ENCODE peak calls at places on chromosome 5, in ten cellular contexts. One of them, this sample, is unnamed.

GRCh38 chr5:88140396-88140862 is 128.2 kb downstream of the TMEM161B start:
- DNase-seq in CD8-positive, alpha-beta memory T cell: no peak
- DNase-seq in prostate gland: peak; percentile 37
- DNase-seq in cardiac muscle cell: no peak
- DNase-seq in tibial nerve: no peak
- DNase-seq in H7: peak; percentile 74
- DNase-seq in endodermal cell: peak; percentile 92
- DNase-seq in SJCRH30: no peak
- DNase-seq in uterus: peak; percentile 40
- DNase-seq in naive thymus-derived CD4-positive, alpha-beta T cell: no peak
- DNase-seq in this sample: no peak

GRCh38 chr5:76983468-76983867 is 30.6 kb downstream of the CRHBP start:
- DNase-seq in CD8-positive, alpha-beta memory T cell: no peak
- DNase-seq in prostate gland: no peak
- DNase-seq in cardiac muscle cell: peak; percentile 64
- DNase-seq in tibial nerve: no peak
- DNase-seq in H7: no peak
- DNase-seq in endodermal cell: no peak
- DNase-seq in SJCRH30: no peak
- DNase-seq in uterus: no peak
- DNase-seq in naive thymus-derived CD4-positive, alpha-beta T cell: no peak
- DNase-seq in this sample: no peak

GRCh38 chr5:126965061-126965475 is 65.3 kb downstream of the MARCHF3 start:
- DNase-seq in CD8-positive, alpha-beta memory T cell: no peak
- DNase-seq in prostate gland: no peak
- DNase-seq in cardiac muscle cell: peak; percentile 90
- DNase-seq in tibial nerve: no peak
- DNase-seq in H7: no peak
- DNase-seq in endodermal cell: no peak
- DNase-seq in SJCRH30: no peak
- DNase-seq in uterus: no peak
- DNase-seq in naive thymus-derived CD4-positive, alpha-beta T cell: no peak
- DNase-seq in this sample: no peak

GRCh38 chr5:81768960-81769452 is 18.1 kb upstream of the SSBP2 start:
- DNase-seq in CD8-positive, alpha-beta memory T cell: no peak
- DNase-seq in prostate gland: no peak
- DNase-seq in cardiac muscle cell: peak; percentile 73
- DNase-seq in tibial nerve: no peak
- DNase-seq in H7: no peak
- DNase-seq in endodermal cell: no peak
- DNase-seq in SJCRH30: no peak
- DNase-seq in uterus: no peak
- DNase-seq in naive thymus-derived CD4-positive, alpha-beta T cell: no peak
- DNase-seq in this sample: no peak

GRCh38 chr5:98631311-98632054 is 142.0 kb upstream of the RGMB start:
- DNase-seq in CD8-positive, alpha-beta memory T cell: no peak
- DNase-seq in prostate gland: no peak
- DNase-seq in cardiac muscle cell: peak; percentile 20
- DNase-seq in tibial nerve: no peak
- DNase-seq in H7: no peak
- DNase-seq in endodermal cell: no peak
- DNase-seq in SJCRH30: no peak
- DNase-seq in uterus: no peak
- DNase-seq in naive thymus-derived CD4-positive, alpha-beta T cell: no peak
- DNase-seq in this sample: no peak

GRCh38 chr5:119270121-119270565 is 85.7 kb upstream of the TNFAIP8 start:
- DNase-seq in CD8-positive, alpha-beta memory T cell: no peak
- DNase-seq in prostate gland: no peak
- DNase-seq in cardiac muscle cell: no peak
- DNase-seq in tibial nerve: no peak
- DNase-seq in H7: no peak
- DNase-seq in endodermal cell: no peak
- DNase-seq in SJCRH30: no peak
- DNase-seq in uterus: no peak
- DNase-seq in naive thymus-derived CD4-positive, alpha-beta T cell: no peak
- DNase-seq in this sample: no peak

GRCh38 chr5:139062910-139063663 is 135.1 kb downstream of the SIL1 start:
- DNase-seq in CD8-positive, alpha-beta memory T cell: no peak
- DNase-seq in prostate gland: no peak
- DNase-seq in cardiac muscle cell: no peak
- DNase-seq in tibial nerve: no peak
- DNase-seq in H7: no peak
- DNase-seq in endodermal cell: peak; percentile 23
- DNase-seq in SJCRH30: no peak
- DNase-seq in uterus: no peak
- DNase-seq in naive thymus-derived CD4-positive, alpha-beta T cell: no peak
- DNase-seq in this sample: no peak

GRCh38 chr5:175288048-175288621 is 155.8 kb downstream of the DRD1 start:
- DNase-seq in CD8-positive, alpha-beta memory T cell: no peak
- DNase-seq in prostate gland: no peak
- DNase-seq in cardiac muscle cell: peak; percentile 8
- DNase-seq in tibial nerve: no peak
- DNase-seq in H7: no peak
- DNase-seq in endodermal cell: no peak
- DNase-seq in SJCRH30: peak; percentile 60
- DNase-seq in uterus: no peak
- DNase-seq in naive thymus-derived CD4-positive, alpha-beta T cell: no peak
- DNase-seq in this sample: no peak

GRCh38 chr5:5826911-5827310 is 404.4 kb downstream of the ICE1 start:
- DNase-seq in CD8-positive, alpha-beta memory T cell: no peak
- DNase-seq in prostate gland: no peak
- DNase-seq in cardiac muscle cell: no peak
- DNase-seq in tibial nerve: no peak
- DNase-seq in H7: no peak
- DNase-seq in endodermal cell: no peak
- DNase-seq in SJCRH30: no peak
- DNase-seq in uterus: no peak
- DNase-seq in naive thymus-derived CD4-positive, alpha-beta T cell: no peak
- DNase-seq in this sample: no peak

GRCh38 chr5:174047472-174047871 is 2.0 kb downstream of the NSG2 start:
- DNase-seq in CD8-positive, alpha-beta memory T cell: no peak
- DNase-seq in prostate gland: no peak
- DNase-seq in cardiac muscle cell: no peak
- DNase-seq in tibial nerve: no peak
- DNase-seq in H7: no peak
- DNase-seq in endodermal cell: no peak
- DNase-seq in SJCRH30: no peak
- DNase-seq in uterus: no peak
- DNase-seq in naive thymus-derived CD4-positive, alpha-beta T cell: no peak
- DNase-seq in this sample: no peak

GRCh38 chr5:90437663-90438062 is 28.1 kb upstream of the CETN3 start:
- DNase-seq in CD8-positive, alpha-beta memory T cell: no peak
- DNase-seq in prostate gland: no peak
- DNase-seq in cardiac muscle cell: no peak
- DNase-seq in tibial nerve: no peak
- DNase-seq in H7: no peak
- DNase-seq in endodermal cell: no peak
- DNase-seq in SJCRH30: no peak
- DNase-seq in uterus: no peak
- DNase-seq in naive thymus-derived CD4-positive, alpha-beta T cell: no peak
- DNase-seq in this sample: no peak

GRCh38 chr5:176611435-176611834 is 1.5 kb upstream of the GPRIN1 start:
- DNase-seq in CD8-positive, alpha-beta memory T cell: peak; percentile 46
- DNase-seq in prostate gland: peak; percentile 54
- DNase-seq in cardiac muscle cell: peak; percentile 92
- DNase-seq in tibial nerve: peak; percentile 68
- DNase-seq in H7: peak; percentile 80
- DNase-seq in endodermal cell: peak; percentile 93
- DNase-seq in SJCRH30: peak; percentile 79
- DNase-seq in uterus: peak; percentile 55
- DNase-seq in naive thymus-derived CD4-positive, alpha-beta T cell: peak; percentile 47
- DNase-seq in this sample: peak; percentile 55

GRCh38 chr5:157273131-157273556 is 7.2 kb downstream of the CYFIP2 start:
- DNase-seq in CD8-positive, alpha-beta memory T cell: no peak
- DNase-seq in prostate gland: no peak
- DNase-seq in cardiac muscle cell: no peak
- DNase-seq in tibial nerve: no peak
- DNase-seq in H7: no peak
- DNase-seq in endodermal cell: no peak
- DNase-seq in SJCRH30: no peak
- DNase-seq in uterus: no peak
- DNase-seq in naive thymus-derived CD4-positive, alpha-beta T cell: no peak
- DNase-seq in this sample: peak; percentile 87

GRCh38 chr5:13503017-13503416 is 441.5 kb downstream of the DNAH5 start:
- DNase-seq in CD8-positive, alpha-beta memory T cell: no peak
- DNase-seq in prostate gland: no peak
- DNase-seq in cardiac muscle cell: no peak
- DNase-seq in tibial nerve: no peak
- DNase-seq in H7: no peak
- DNase-seq in endodermal cell: no peak
- DNase-seq in SJCRH30: no peak
- DNase-seq in uterus: no peak
- DNase-seq in naive thymus-derived CD4-positive, alpha-beta T cell: no peak
- DNase-seq in this sample: no peak

DNA sequence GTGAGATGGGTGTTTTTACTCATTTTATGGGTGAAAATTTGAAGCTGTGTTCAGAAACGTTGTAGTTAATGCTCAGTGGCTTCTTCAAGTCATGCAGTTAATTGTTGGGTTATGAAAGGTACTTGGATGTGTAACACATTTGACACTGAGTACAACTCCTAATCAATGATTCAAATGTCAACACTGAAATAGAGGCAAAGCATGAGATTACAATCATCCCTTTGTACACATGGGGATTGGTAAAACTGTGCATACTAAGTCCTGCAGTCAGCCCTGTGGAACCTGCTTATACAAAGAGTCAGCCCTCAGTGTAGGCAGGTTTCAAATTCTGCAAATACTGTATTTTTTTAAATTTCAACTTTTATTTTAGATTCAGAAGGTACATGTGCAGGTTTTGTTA is 3.3 kb downstream of the ABLIM3 start:
- DNase-seq in CD8-positive, alpha-beta memory T cell: no peak
- DNase-seq in prostate gland: no peak
- DNase-seq in cardiac muscle cell: no peak
- DNase-seq in tibial nerve: no peak
- DNase-seq in H7: no peak
- DNase-seq in endodermal cell: no peak
- DNase-seq in SJCRH30: no peak
- DNase-seq in uterus: no peak
- DNase-seq in naive thymus-derived CD4-positive, alpha-beta T cell: no peak
- DNase-seq in this sample: no peak
- H3K4me3 ChIP-seq in CD8-positive, alpha-beta memory T cell: no peak overlapping the region
- H3K4me3 ChIP-seq in prostate gland: no peak overlapping the region
- H3K4me3 ChIP-seq in cardiac muscle cell: no peak overlapping the region
- H3K4me3 ChIP-seq in tibial nerve: no peak overlapping the region
- H3K4me3 ChIP-seq in H7: no peak overlapping the region
- H3K4me3 ChIP-seq in endodermal cell: no peak overlapping the region
- H3K4me3 ChIP-seq in SJCRH30: no peak overlapping the region
- H3K4me3 ChIP-seq in uterus: no peak overlapping the region
- H3K4me3 ChIP-seq in naive thymus-derived CD4-positive, alpha-beta T cell: no peak overlapping the region
- H3K4me3 ChIP-seq in this sample: no peak overlapping the region

DNA sequence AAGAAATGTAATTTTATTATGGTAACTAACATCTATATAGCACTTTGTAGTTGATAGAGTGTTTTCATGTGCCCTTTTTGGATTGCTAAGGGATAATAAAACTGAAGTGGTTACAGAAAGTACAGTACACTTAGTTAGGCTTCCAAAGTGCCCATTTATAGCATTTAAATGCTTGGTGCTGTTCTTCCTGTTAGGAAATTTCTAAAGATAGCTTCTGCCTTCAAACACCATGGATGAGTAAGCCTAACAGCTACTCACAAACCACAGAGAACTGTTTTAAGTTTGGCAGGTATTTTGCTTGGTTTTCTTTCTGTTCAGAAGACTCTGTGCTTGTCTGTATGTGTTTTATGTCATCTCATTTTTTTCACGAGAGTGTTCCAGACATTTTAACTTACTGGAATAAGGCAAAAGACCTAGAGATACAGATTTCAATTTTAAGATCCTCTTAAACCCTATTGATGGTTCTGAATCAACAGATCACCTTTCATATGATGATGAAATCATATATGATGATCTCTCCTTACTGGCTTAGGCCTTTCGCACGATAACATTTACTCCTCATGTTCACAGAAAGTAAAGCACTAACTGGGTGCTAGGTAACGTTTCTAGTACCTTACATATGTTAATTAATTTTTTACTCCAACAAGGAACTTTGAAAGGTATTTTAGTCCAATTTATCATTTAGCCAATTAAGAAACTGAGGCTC is 4.4 kb downstream of the RIMOC1 start:
- DNase-seq in CD8-positive, alpha-beta memory T cell: no peak
- DNase-seq in prostate gland: no peak
- DNase-seq in cardiac muscle cell: peak; percentile 46
- DNase-seq in tibial nerve: no peak
- DNase-seq in H7: no peak
- DNase-seq in endodermal cell: no peak
- DNase-seq in SJCRH30: no peak
- DNase-seq in uterus: no peak
- DNase-seq in naive thymus-derived CD4-positive, alpha-beta T cell: no peak
- DNase-seq in this sample: no peak
- H3K36me3 ChIP-seq in CD8-positive, alpha-beta memory T cell: peaks cover 44% of the 10 kb centered on the region
- H3K36me3 ChIP-seq in prostate gland: no peaks in the 10 kb centered on the region
- H3K36me3 ChIP-seq in cardiac muscle cell: peaks cover 54% of the 10 kb centered on the region
- H3K36me3 ChIP-seq in tibial nerve: peaks cover 13% of the 10 kb centered on the region
- H3K36me3 ChIP-seq in H7: peaks cover 9% of the 10 kb centered on the region
- H3K36me3 ChIP-seq in endodermal cell: peaks cover 72% of the 10 kb centered on the region
- H3K36me3 ChIP-seq in SJCRH30: peaks cover 47% of the 10 kb centered on the region
- H3K36me3 ChIP-seq in uterus: no peaks in the 10 kb centered on the region
- H3K36me3 ChIP-seq in naive thymus-derived CD4-positive, alpha-beta T cell: peaks cover 43% of the 10 kb centered on the region
- H3K36me3 ChIP-seq in this sample: peaks cover 55% of the 10 kb centered on the region

GRCh38 chr5:32531885-32532520 is 53.4 kb upstream of the SUB1 start:
- DNase-seq in CD8-positive, alpha-beta memory T cell: peak; percentile 7
- DNase-seq in prostate gland: no peak
- DNase-seq in cardiac muscle cell: peak; percentile 59
- DNase-seq in tibial nerve: no peak
- DNase-seq in H7: peak; percentile 38
- DNase-seq in endodermal cell: peak; percentile 84
- DNase-seq in SJCRH30: no peak
- DNase-seq in uterus: no peak
- DNase-seq in naive thymus-derived CD4-positive, alpha-beta T cell: peak; percentile 60
- DNase-seq in this sample: peak; percentile 56
- H3K4me3 ChIP-seq in CD8-positive, alpha-beta memory T cell: peak overlapping the region; percentile 49
- H3K4me3 ChIP-seq in prostate gland: no peak overlapping the region
- H3K4me3 ChIP-seq in cardiac muscle cell: no peak overlapping the region
- H3K4me3 ChIP-seq in tibial nerve: no peak overlapping the region
- H3K4me3 ChIP-seq in H7: no peak overlapping the region
- H3K4me3 ChIP-seq in endodermal cell: peak overlapping the region; percentile 57
- H3K4me3 ChIP-seq in SJCRH30: no peak overlapping the region
- H3K4me3 ChIP-seq in uterus: no peak overlapping the region
- H3K4me3 ChIP-seq in naive thymus-derived CD4-positive, alpha-beta T cell: peak overlapping the region; percentile 56
- H3K4me3 ChIP-seq in this sample: peak overlapping the region; percentile 94

GRCh38 chr5:128154943-128155342 is 71.4 kb downstream of the SLC12A2 start:
- DNase-seq in CD8-positive, alpha-beta memory T cell: no peak
- DNase-seq in prostate gland: no peak
- DNase-seq in cardiac muscle cell: peak; percentile 69
- DNase-seq in tibial nerve: no peak
- DNase-seq in H7: no peak
- DNase-seq in endodermal cell: no peak
- DNase-seq in SJCRH30: no peak
- DNase-seq in uterus: no peak
- DNase-seq in naive thymus-derived CD4-positive, alpha-beta T cell: no peak
- DNase-seq in this sample: no peak

GRCh38 chr5:128163991-128164390 is 80.4 kb downstream of the SLC12A2 start:
- DNase-seq in CD8-positive, alpha-beta memory T cell: no peak
- DNase-seq in prostate gland: no peak
- DNase-seq in cardiac muscle cell: no peak
- DNase-seq in tibial nerve: no peak
- DNase-seq in H7: no peak
- DNase-seq in endodermal cell: no peak
- DNase-seq in SJCRH30: no peak
- DNase-seq in uterus: no peak
- DNase-seq in naive thymus-derived CD4-positive, alpha-beta T cell: no peak
- DNase-seq in this sample: no peak

GRCh38 chr5:128155793-128156192 is 72.2 kb downstream of the SLC12A2 start:
- DNase-seq in CD8-positive, alpha-beta memory T cell: no peak
- DNase-seq in prostate gland: no peak
- DNase-seq in cardiac muscle cell: no peak
- DNase-seq in tibial nerve: no peak
- DNase-seq in H7: no peak
- DNase-seq in endodermal cell: no peak
- DNase-seq in SJCRH30: no peak
- DNase-seq in uterus: no peak
- DNase-seq in naive thymus-derived CD4-positive, alpha-beta T cell: no peak
- DNase-seq in this sample: no peak

GRCh38 chr5:128158342-128158741 is 74.8 kb downstream of the SLC12A2 start:
- DNase-seq in CD8-positive, alpha-beta memory T cell: no peak
- DNase-seq in prostate gland: no peak
- DNase-seq in cardiac muscle cell: no peak
- DNase-seq in tibial nerve: no peak
- DNase-seq in H7: no peak
- DNase-seq in endodermal cell: no peak
- DNase-seq in SJCRH30: no peak
- DNase-seq in uterus: no peak
- DNase-seq in naive thymus-derived CD4-positive, alpha-beta T cell: no peak
- DNase-seq in this sample: no peak
- H3K36me3 ChIP-seq in CD8-positive, alpha-beta memory T cell: peaks cover 4% of the 10 kb centered on the region
- H3K36me3 ChIP-seq in prostate gland: no peaks in the 10 kb centered on the region
- H3K36me3 ChIP-seq in cardiac muscle cell: peaks cover 2% of the 10 kb centered on the region
- H3K36me3 ChIP-seq in tibial nerve: peaks cover 11% of the 10 kb centered on the region
- H3K36me3 ChIP-seq in H7: no peaks in the 10 kb centered on the region
- H3K36me3 ChIP-seq in endodermal cell: peaks cover 7% of the 10 kb centered on the region
- H3K36me3 ChIP-seq in SJCRH30: peaks cover 23% of the 10 kb centered on the region
- H3K36me3 ChIP-seq in uterus: no peaks in the 10 kb centered on the region
- H3K36me3 ChIP-seq in naive thymus-derived CD4-positive, alpha-beta T cell: peaks cover 6% of the 10 kb centered on the region
- H3K36me3 ChIP-seq in this sample: peaks cover 26% of the 10 kb centered on the region